ENCODE peak calls at places on chromosomes 12 and 14, in five cellular contexts. D, A, E, B and V are unnamed samples.

GRCh38 chr14:99724196-99724891 is 40.2 kb downstream of the CYP46A1 start:
- DNase-seq in D (peak), A (no peak), E (peak), B (no peak), V (peak)

GRCh38 chr14:30656190-30656632 is 34.1 kb downstream of the SCFD1 start:
- DNase-seq in D (peak), A (peak), E (peak), B (no peak), V (no peak)

GRCh38 chr12:132618683-132619043 is at the start of gene P2RX2:
- DNase-seq in D (peak), A (no peak), E (no peak), B (no peak), V (peak)

GRCh38 chr12:57765003-57765697 is 1.7 kb downstream of the CYP27B1 start:
- DNase-seq in D (peak), A (peak), E (peak), B (peak), V (no peak)

GRCh38 chr14:68664225-68664681 is 128.6 kb downstream of the ZFP36L1 start:
- DNase-seq in D (no peak), A (peak), E (peak), B (peak), V (peak)

GRCh38 chr12:122087431-122088180 is 9.1 kb downstream of the MLXIP start:
- DNase-seq in D (no peak), A (no peak), E (no peak), B (no peak), V (no peak)

GRCh38 chr12:107207931-107208515 is 114.7 kb upstream of the CRY1 start:
- DNase-seq in D (no peak), A (no peak), E (peak), B (no peak), V (no peak)

GRCh38 chr14:94601961-94602391 is 10.2 kb upstream of the SERPINA3 start:
- DNase-seq in D (no peak), A (no peak), E (peak), B (no peak), V (no peak)

GRCh38 chr12:9843416-9843815 is 16.1 kb downstream of the KLRF1 start:
- DNase-seq in D (no peak), A (no peak), E (peak), B (no peak), V (no peak)

GRCh38 chr14:51283402-51283825 is 43.4 kb downstream of the TMX1 start:
- DNase-seq in D (peak), A (peak), E (peak), B (no peak), V (no peak)

GRCh38 chr14:38208825-38209562 is 1.3 kb downstream of the SSTR1 start:
- DNase-seq in D (no peak), A (no peak), E (peak), B (no peak), V (no peak)

GRCh38 chr14:88868558-88869159 is 44.2 kb downstream of the TTC8 start:
- DNase-seq in D (peak), A (no peak), E (peak), B (no peak), V (no peak)

GRCh38 chr14:74747237-74747636 is 15.9 kb upstream of the YLPM1 start:
- DNase-seq in D (no peak), A (no peak), E (no peak), B (no peak), V (no peak)

GRCh38 chr14:100049220-100049619 is 16.0 kb upstream of the EVL start:
- DNase-seq in D (no peak), A (no peak), E (peak), B (no peak), V (no peak)

GRCh38 chr14:69107407-69108003 is 45.4 kb downstream of the DCAF5 start:
- DNase-seq in D (peak), A (peak), E (peak), B (no peak), V (no peak)

GRCh38 chr12:65536876-65537661 is 258.6 kb downstream of the MSRB3 start:
- DNase-seq in D (no peak), A (no peak), E (peak), B (no peak), V (peak)

GRCh38 chr12:28172434-28173030 is 17.7 kb upstream of the CCDC91 start:
- DNase-seq in D (peak), A (no peak), E (peak), B (no peak), V (no peak)

GRCh38 chr12:128784030-128784770 is 39.6 kb downstream of the SLC15A4 start:
- DNase-seq in D (no peak), A (no peak), E (no peak), B (no peak), V (peak)

GRCh38 chr14:103529383-103530365 is 678 bp downstream of the TRMT61A start:
- DNase-seq in D (no peak), A (no peak), E (no peak), B (no peak), V (no peak)

GRCh38 chr14:44778562-44778961 is 183.2 kb downstream of the KLHL28 start:
- DNase-seq in D (no peak), A (no peak), E (peak), B (no peak), V (no peak)

GRCh38 chr12:28440209-28440608 is 250.0 kb downstream of the CCDC91 start:
- DNase-seq in D (no peak), A (no peak), E (no peak), B (no peak), V (no peak)

GRCh38 chr12:92027243-92027642 is 118.4 kb downstream of the BTG1 start:
- DNase-seq in D (no peak), A (no peak), E (no peak), B (no peak), V (no peak)

GRCh38 chr12:52127683-52128450 is 48.4 kb downstream of the SMIM41 start:
- DNase-seq in D (peak), A (no peak), E (no peak), B (no peak), V (no peak)

GRCh38 chr12:96399081-96399918 is 939 bp downstream of the CDK17 start:
- DNase-seq in D (peak), A (peak), E (peak), B (peak), V (peak)

GRCh38 chr12:129772463-129773169 is 131.2 kb downstream of the TMEM132D start:
- DNase-seq in D (no peak), A (no peak), E (no peak), B (no peak), V (no peak)

GRCh38 chr14:24098927-24099813 is 5.1 kb downstream of the PCK2 start:
- DNase-seq in D (no peak), A (no peak), E (no peak), B (no peak), V (no peak)

GRCh38 chr12:28063355-28063885 is 90.9 kb upstream of the PTHLH start:
- DNase-seq in D (no peak), A (no peak), E (no peak), B (no peak), V (no peak)

GRCh38 chr14:100554082-100554677 is 33.0 kb downstream of the BEGAIN start:
- DNase-seq in D (no peak), A (no peak), E (no peak), B (no peak), V (no peak)

GRCh38 chr14:47626151-47627035 is 49.0 kb downstream of the MDGA2 start:
- DNase-seq in D (no peak), A (no peak), E (no peak), B (no peak), V (no peak)

GRCh38 chr12:132711169-132711843 is 664 bp downstream of the PGAM5 start:
- DNase-seq in D (no peak), A (peak), E (peak), B (peak), V (no peak)

GRCh38 chr12:66279127-66279712 is 23.1 kb upstream of the HELB start:
- DNase-seq in D (no peak), A (peak), E (no peak), B (no peak), V (no peak)

GRCh38 chr12:8950702-8951478 is 1.4 kb upstream of the M6PR start:
- DNase-seq in D (no peak), A (peak), E (no peak), B (no peak), V (no peak)

GRCh38 chr14:69694730-69695663 is 71.9 kb upstream of the SRSF5 start:
- DNase-seq in D (no peak), A (no peak), E (no peak), B (no peak), V (no peak)

GRCh38 chr12:72133497-72134055 is 138.6 kb upstream of the TRHDE start:
- DNase-seq in D (no peak), A (no peak), E (peak), B (no peak), V (no peak)

GRCh38 chr12:57620245-57620935 is 9.2 kb downstream of the ARHGEF25 start:
- DNase-seq in D (no peak), A (no peak), E (no peak), B (no peak), V (no peak)

GRCh38 chr14:58107947-58108552 is 44.0 kb downstream of the ARMH4 start:
- DNase-seq in D (peak), A (peak), E (peak), B (peak), V (no peak)

GRCh38 chr12:87704374-87704773 is 324.8 kb downstream of the C12orf50 start:
- DNase-seq in D (no peak), A (no peak), E (no peak), B (no peak), V (no peak)

GRCh38 chr12:89657739-89658138 is 50.9 kb downstream of the ATP2B1 start:
- DNase-seq in D (no peak), A (no peak), E (no peak), B (no peak), V (no peak)